ENCODE peak calls at places on chromosome 19, in five cellular contexts. A, U, N, R and F are unnamed samples.

GRCh38 chr19:39327318-39327717 is 6.7 kb upstream of the LRFN1 start:
- DNase-seq in A (no peak), U (no peak), N (no peak), R (no peak), F (no peak)

GRCh38 chr19:14405380-14405757 is 13.8 kb downstream of the DDX39A start:
- DNase-seq in A (no peak), U (no peak), N (no peak), R (no peak), F (no peak)

GRCh38 chr19:591099-591958 is 1.6 kb downstream of the HCN2 start:
- DNase-seq in A (peak), U (no peak), N (no peak), R (no peak), F (peak)

GRCh38 chr19:15810335-15810734 is 5.1 kb downstream of the OR10H1 start:
- DNase-seq in A (peak), U (no peak), N (no peak), R (no peak), F (no peak)

GRCh38 chr19:15631817-15632216 is 8.9 kb upstream of the CYP4F3 start:
- DNase-seq in A (peak), U (no peak), N (peak), R (peak), F (no peak)

GRCh38 chr19:29383696-29384095 is 142.1 kb upstream of the VSTM2B start:
- DNase-seq in A (no peak), U (no peak), N (no peak), R (no peak), F (no peak)

GRCh38 chr19:40389404-40390083 is 437 bp downstream of the HIPK4 start:
- DNase-seq in A (no peak), U (no peak), N (no peak), R (no peak), F (no peak)

GRCh38 chr19:11174336-11174735 is 18.8 kb upstream of the SPC24 start:
- DNase-seq in A (no peak), U (no peak), N (no peak), R (no peak), F (no peak)

GRCh38 chr19:49042177-49042576 is 1.5 kb upstream of the CGB5 start:
- DNase-seq in A (peak), U (no peak), N (no peak), R (no peak), F (no peak)

GRCh38 chr19:56837492-56837891 is 3.0 kb downstream of the PEG3 start:
- DNase-seq in A (peak), U (peak), N (no peak), R (no peak), F (peak)

GRCh38 chr19:1860133-1860775 is 3.1 kb downstream of the KLF16 start:
- DNase-seq in A (peak), U (no peak), N (no peak), R (peak), F (no peak)

GRCh38 chr19:8593931-8594330 is 16.6 kb downstream of the ADAMTS10 start:
- DNase-seq in A (peak), U (no peak), N (no peak), R (no peak), F (no peak)

GRCh38 chr19:17390665-17391370 is 3.2 kb downstream of the CCDC194 start:
- DNase-seq in A (peak), U (peak), N (peak), R (peak), F (peak)

GRCh38 chr19:1574354-1574753 is 6.2 kb upstream of the MEX3D start:
- DNase-seq in A (no peak), U (no peak), N (no peak), R (no peak), F (no peak)

GRCh38 chr19:48793271-48793670 is 17.6 kb downstream of the BCAT2 start:
- DNase-seq in A (no peak), U (no peak), N (no peak), R (no peak), F (no peak)

GRCh38 chr19:10271543-10272086 is 695 bp downstream of the ICAM1 start:
- DNase-seq in A (peak), U (no peak), N (peak), R (no peak), F (no peak)

GRCh38 chr19:53910170-53910518 is 1.1 kb downstream of the CACNG7 start:
- DNase-seq in A (no peak), U (no peak), N (no peak), R (no peak), F (no peak)

GRCh38 chr19:4494691-4495064 is 22.6 kb downstream of the HDGFL2 start:
- DNase-seq in A (no peak), U (no peak), N (no peak), R (no peak), F (no peak)

GRCh38 chr19:47699360-47699917 is 13.8 kb upstream of the EHD2 start:
- DNase-seq in A (peak), U (no peak), N (peak), R (peak), F (no peak)

GRCh38 chr19:11247391-11247790 is 8.0 kb downstream of the ANGPTL8 start:
- DNase-seq in A (no peak), U (no peak), N (no peak), R (no peak), F (peak)

GRCh38 chr19:41586064-41586463 is 10.1 kb downstream of the CEACAM21 start:
- DNase-seq in A (no peak), U (no peak), N (no peak), R (no peak), F (no peak)

GRCh38 chr19:610071-610800 is 20.6 kb downstream of the HCN2 start:
- DNase-seq in A (no peak), U (no peak), N (peak), R (no peak), F (no peak)

GRCh38 chr19:789473-790052 is 7.7 kb upstream of the PTBP1 start:
- DNase-seq in A (peak), U (no peak), N (no peak), R (no peak), F (no peak)

GRCh38 chr19:35913589-35913988 is 5.5 kb upstream of the TYROBP start:
- DNase-seq in A (peak), U (no peak), N (no peak), R (no peak), F (no peak)

GRCh38 chr19:56423276-56423984 is 19.3 kb downstream of the ZNF583 start:
- DNase-seq in A (peak), U (no peak), N (no peak), R (no peak), F (no peak)

GRCh38 chr19:7869453-7869909 is 4.7 kb downstream of the PRR36 start:
- DNase-seq in A (peak), U (no peak), N (peak), R (peak), F (peak)

GRCh38 chr19:41872384-41872774 is 4.7 kb upstream of the CD79A start:
- DNase-seq in A (no peak), U (no peak), N (peak), R (no peak), F (no peak)